ENCODE peak calls at places on chromosomes 2 and 18, in nine cellular contexts. B, J, U, Z, Q, K, R, Y and W are unnamed samples.
A peak's percentile ranks its signal among the peaks of the same experiment; 100 is the strongest.

GRCh38 chr2:263022-263738 is 652 bp downstream of the SH3YL1 start:
- DNase-seq in B (no peak), J (no peak), U (no peak), Z (no peak), Q (no peak), K (no peak), R (no peak), Y (peak; percentile 50), W (no peak)

GRCh38 chr2:136235451-136236418 is 117.8 kb upstream of the CXCR4 start:
- DNase-seq in B (no peak), J (no peak), U (peak; percentile 43), Z (no peak), Q (no peak), K (peak; percentile 9), R (peak; percentile 19), Y (no peak), W (no peak)

GRCh38 chr2:60550984-60551240 is 2.5 kb downstream of the BCL11A start:
- DNase-seq in B (no peak), J (no peak), U (no peak), Z (no peak), Q (no peak), K (no peak), R (no peak), Y (no peak), W (no peak)

GRCh38 chr18:55589625-55590291 is 1.8 kb upstream of the TCF4 start:
- DNase-seq in B (peak; percentile 98), J (peak; percentile 95), U (peak; percentile 98), Z (peak; percentile 98), Q (peak; percentile 46), K (peak; percentile 72), R (peak; percentile 96), Y (peak; percentile 90), W (peak; percentile 98)

GRCh38 chr2:122660786-122661634 is 905.6 kb downstream of the TSN start:
- DNase-seq in B (peak; percentile 86), J (no peak), U (no peak), Z (no peak), Q (no peak), K (no peak), R (no peak), Y (peak; percentile 67), W (no peak)

GRCh38 chr2:70850905-70851304 is 15.3 kb upstream of the CD207 start:
- DNase-seq in B (peak; percentile 15), J (no peak), U (no peak), Z (no peak), Q (no peak), K (no peak), R (no peak), Y (no peak), W (no peak)

GRCh38 chr2:112153179-112153490 is 14.9 kb downstream of the FBLN7 start:
- DNase-seq in B (peak; percentile 24), J (no peak), U (no peak), Z (no peak), Q (no peak), K (peak; percentile 85), R (peak; percentile 85), Y (no peak), W (peak; percentile 23)

GRCh38 chr2:61722311-61722710 is 131.5 kb downstream of the FAM161A start:
- DNase-seq in B (no peak), J (no peak), U (no peak), Z (no peak), Q (no peak), K (no peak), R (no peak), Y (no peak), W (no peak)

GRCh38 chr18:47953471-47953931 is 23.0 kb upstream of the SMAD2 start:
- DNase-seq in B (no peak), J (no peak), U (peak; percentile 36), Z (peak; percentile 66), Q (no peak), K (no peak), R (no peak), Y (no peak), W (peak; percentile 61)

GRCh38 chr2:70561893-70562292 is 8.3 kb upstream of the TGFA start:
- DNase-seq in B (no peak), J (no peak), U (no peak), Z (no peak), Q (no peak), K (no peak), R (no peak), Y (no peak), W (no peak)

GRCh38 chr2:98927059-98927458 is 9.0 kb downstream of the CRACDL start:
- DNase-seq in B (no peak), J (no peak), U (no peak), Z (no peak), Q (no peak), K (no peak), R (no peak), Y (peak; percentile 38), W (no peak)

GRCh38 chr2:23171108-23171507 is 213.9 kb upstream of the KLHL29 start:
- DNase-seq in B (no peak), J (no peak), U (no peak), Z (no peak), Q (no peak), K (no peak), R (no peak), Y (no peak), W (no peak)

GRCh38 chr18:24209558-24209957 is 70.7 kb downstream of the CABYR start:
- DNase-seq in B (no peak), J (no peak), U (no peak), Z (no peak), Q (no peak), K (no peak), R (no peak), Y (no peak), W (no peak)

GRCh38 chr18:10274327-10274726 is 180.1 kb upstream of the APCDD1 start:
- DNase-seq in B (no peak), J (no peak), U (peak; percentile 46), Z (no peak), Q (no peak), K (peak; percentile 50), R (peak; percentile 76), Y (no peak), W (no peak)

GRCh38 chr2:12341919-12342318 is 374.8 kb upstream of the TRIB2 start:
- DNase-seq in B (no peak), J (no peak), U (no peak), Z (no peak), Q (no peak), K (no peak), R (no peak), Y (no peak), W (no peak)

GRCh38 chr2:42809131-42809875 is 16.9 kb upstream of the HAAO start:
- DNase-seq in B (peak; percentile 74), J (no peak), U (no peak), Z (no peak), Q (no peak), K (no peak), R (no peak), Y (peak; percentile 22), W (no peak)

GRCh38 chr2:224042191-224042696 is 3.2 kb upstream of the SERPINE2 start:
- DNase-seq in B (no peak), J (no peak), U (no peak), Z (no peak), Q (no peak), K (no peak), R (no peak), Y (no peak), W (no peak)

GRCh38 chr2:8475349-8476045 is 206.4 kb upstream of the ID2 start:
- DNase-seq in B (no peak), J (no peak), U (no peak), Z (no peak), Q (peak; percentile 38), K (no peak), R (no peak), Y (peak; percentile 63), W (no peak)

GRCh38 chr2:112884869-112885502 is 26.0 kb upstream of the IL37 start:
- DNase-seq in B (peak; percentile 96), J (peak; percentile 36), U (peak; percentile 39), Z (no peak), Q (no peak), K (no peak), R (no peak), Y (peak; percentile 92), W (no peak)

DNA sequence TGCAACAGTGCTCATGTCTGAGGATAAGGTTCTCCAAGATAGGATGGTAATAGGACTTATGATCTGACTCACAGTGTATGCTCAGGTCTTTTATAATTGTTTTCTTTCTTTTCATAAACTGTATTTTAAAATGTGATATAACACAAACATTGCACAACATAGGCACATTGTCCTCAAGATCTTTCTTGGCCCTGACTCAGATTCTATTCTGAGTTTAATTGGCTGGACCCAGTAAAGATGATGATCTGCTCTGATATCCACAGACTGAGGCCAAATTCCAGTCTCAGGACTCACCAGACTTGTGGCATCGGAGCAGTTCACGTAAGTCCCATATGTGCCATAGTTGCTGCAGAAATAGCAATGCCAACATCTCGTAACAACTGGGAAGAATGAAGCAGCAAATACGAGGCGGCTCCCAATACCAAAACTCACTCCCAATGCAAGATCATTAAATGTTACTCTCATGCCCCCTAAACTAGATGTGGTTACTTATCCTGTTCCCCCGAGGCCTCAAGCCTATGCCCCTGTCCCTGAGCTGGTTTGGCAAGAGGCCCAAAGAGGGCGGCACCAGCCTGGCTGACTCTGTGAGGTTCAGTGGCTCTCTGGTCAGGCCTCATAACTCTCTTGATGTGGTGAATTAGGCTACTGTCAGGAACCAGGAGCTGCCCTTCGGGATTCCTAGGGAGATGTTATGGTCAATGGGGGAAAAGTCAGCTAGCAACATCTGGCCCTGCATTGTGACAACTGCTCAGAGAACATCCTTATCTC is 448.8 kb upstream of the SLC14A2 start:
- DNase-seq in B (no peak), J (no peak), U (no peak), Z (no peak), Q (no peak), K (peak; percentile 84), R (peak; percentile 96), Y (no peak), W (no peak)
- H3K4me3 ChIP-seq in B (no peak overlapping the region), J (no peak overlapping the region), U (no peak overlapping the region), Z (no peak overlapping the region), Q (no peak overlapping the region), K (no peak overlapping the region), R (no peak overlapping the region), Y (no peak overlapping the region), W (no peak overlapping the region)

GRCh38 chr2:45170191-45170975 is 161.1 kb upstream of the SIX2 start:
- DNase-seq in B (no peak), J (peak; percentile 34), U (no peak), Z (no peak), Q (no peak), K (no peak), R (no peak), Y (peak; percentile 84), W (no peak)
- H3K4me3 ChIP-seq in B (peak overlapping the region; percentile 72), J (peak overlapping the region; percentile 41), U (peak overlapping the region; percentile 53), Z (peak overlapping the region; percentile 57), Q (no peak overlapping the region), K (peak overlapping the region; percentile 35), R (no peak overlapping the region), Y (peak overlapping the region; percentile 51), W (peak overlapping the region; percentile 53)

DNA sequence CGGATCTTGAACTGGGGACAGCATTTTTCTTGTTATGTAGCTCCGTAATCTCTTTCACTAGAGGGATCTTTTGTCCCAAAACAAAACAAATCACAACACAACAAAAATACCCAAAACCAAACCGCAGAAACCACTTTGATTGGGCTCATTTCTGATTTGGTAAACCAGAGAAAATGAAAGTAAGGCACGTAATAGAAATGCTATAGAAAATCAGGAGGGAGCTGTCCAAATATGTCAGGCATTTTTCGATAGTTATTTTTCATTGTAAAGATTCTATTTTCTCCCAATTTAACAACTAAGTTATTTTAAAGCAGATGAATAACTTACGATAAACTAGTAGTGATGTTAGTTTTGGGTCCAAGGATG is 406.5 kb downstream of the XIRP2 start:
- DNase-seq in B (no peak), J (no peak), U (no peak), Z (no peak), Q (no peak), K (no peak), R (no peak), Y (no peak), W (no peak)
- H3K4me3 ChIP-seq in B (peak overlapping the region; percentile 81), J (peak overlapping the region; percentile 96), U (peak overlapping the region; percentile 87), Z (peak overlapping the region; percentile 84), Q (no peak overlapping the region), K (peak overlapping the region; percentile 23), R (peak overlapping the region; percentile 59), Y (peak overlapping the region; percentile 90), W (peak overlapping the region; percentile 72)

GRCh38 chr18:8912348-8913057 is 190.0 kb upstream of the NDUFV2 start:
- DNase-seq in B (peak; percentile 61), J (peak; percentile 0), U (no peak), Z (no peak), Q (peak; percentile 34), K (no peak), R (no peak), Y (peak; percentile 43), W (no peak)
- H3K4me3 ChIP-seq in B (no peak overlapping the region), J (no peak overlapping the region), U (no peak overlapping the region), Z (no peak overlapping the region), Q (no peak overlapping the region), K (no peak overlapping the region), R (no peak overlapping the region), Y (no peak overlapping the region), W (no peak overlapping the region)